ENCODE peak calls at places on chromosomes 7 and 10, in nine cellular contexts. Z is stimulated activated CD4-positive, alpha-beta T cell treated with anti-CD3 and anti-CD28 coated beads, Interleukin-4, amount 100 ng/mL, for 24 hours; B is NCI-H1417; K is aorta; J is NCI-H1092; V is CD4-positive, CD25-positive, alpha-beta regulatory T cell; F is lower leg skin; A is GM12865; Y is Calu3. D is an unnamed sample.

GRCh38 chr10:63596924-63597323 is 75.7 kb downstream of the REEP3 start:
- DNase-seq in Z (no peak), B (no peak), K (no peak), J (no peak), V (no peak), F (no peak), A (no peak), Y (no peak), D (no peak)

GRCh38 chr7:47283497-47284131 is 298.3 kb downstream of the TNS3 start:
- DNase-seq in Z (no peak), B (no peak), K (no peak), J (no peak), V (no peak), F (peak), A (no peak), Y (peak), D (peak)

GRCh38 chr10:28532223-28532508 is 752 bp upstream of the WAC start:
- DNase-seq in Z (peak), B (peak), K (no peak), J (no peak), V (no peak), F (no peak), A (no peak), Y (no peak), D (peak)

GRCh38 chr7:79386688-79387422 is 66.6 kb downstream of the MAGI2 start:
- DNase-seq in Z (no peak), B (no peak), K (no peak), J (no peak), V (no peak), F (no peak), A (no peak), Y (no peak), D (no peak)

GRCh38 chr7:78472519-78472918 is 673.9 kb downstream of the PHTF2 start:
- DNase-seq in Z (no peak), B (no peak), K (no peak), J (no peak), V (no peak), F (no peak), A (no peak), Y (no peak), D (no peak)

GRCh38 chr10:119860866-119861601 is 11.6 kb downstream of the MCMBP start:
- DNase-seq in Z (no peak), B (peak), K (no peak), J (no peak), V (no peak), F (no peak), A (peak), Y (no peak), D (no peak)

GRCh38 chr10:51910596-51910995 is 211.2 kb upstream of the CSTF2T start:
- DNase-seq in Z (no peak), B (no peak), K (no peak), J (no peak), V (no peak), F (no peak), A (no peak), Y (no peak), D (no peak)

GRCh38 chr10:124647421-124648130 is 96.6 kb downstream of the FAM53B start:
- DNase-seq in Z (peak), B (peak), K (no peak), J (no peak), V (peak), F (peak), A (peak), Y (peak), D (peak)

GRCh38 chr10:27536437-27536836 is 32.3 kb downstream of the RAB18 start:
- DNase-seq in Z (no peak), B (no peak), K (no peak), J (no peak), V (no peak), F (no peak), A (peak), Y (no peak), D (no peak)

D was measured in RWPE1.